ENCODE peak calls at places on chromosome 16, in four cellular contexts. P is DMS53; I is NCI-H2029 treated with DMSO at 0.1 percent for 48 hours; B is stimulated activated CD8-positive, alpha-beta memory T cell treated with anti-CD3 and anti-CD28 coated beads, Interleukin-15, amount 100 ng/mL, for 4 hours. J is an unnamed sample.

GRCh38 chr16:14399397-14400284 is 230.4 kb downstream of the PARN start:
- DNase-seq in B (no peak), P (peak), I (no peak), J (no peak)

GRCh38 chr16:12239226-12239625 is 262.7 kb downstream of the SNX29 start:
- DNase-seq in I (peak), P (peak), B (no peak), J (no peak)

GRCh38 chr16:6146874-6147425 is 1049.4 kb upstream of the EEF2KMT start:
- DNase-seq in P (no peak), I (no peak), B (no peak), J (no peak)

GRCh38 chr16:83329466-83329865 is 478.3 kb upstream of the HSBP1 start:
- DNase-seq in P (no peak), I (no peak), B (no peak), J (no peak)

GRCh38 chr16:405548-406506 is 4.1 kb downstream of the DECR2 start:
- DNase-seq in I (no peak), P (no peak), B (no peak), J (no peak)

GRCh38 chr16:47460755-47461597 is at the start of the genes ITFG1 and PHKB:
- DNase-seq in B (peak), P (peak), I (peak), J (peak)

GRCh38 chr16:9797306-9797705 is 384.9 kb downstream of the GRIN2A start:
- DNase-seq in P (peak), B (no peak), I (peak), J (no peak)

GRCh38 chr16:68892214-68892613 is 48.9 kb downstream of the TANGO6 start:
- DNase-seq in I (no peak), P (no peak), B (no peak), J (no peak)

GRCh38 chr16:68524069-68524820 is 14.8 kb upstream of the ZFP90 start:
- DNase-seq in I (no peak), B (no peak), P (no peak), J (no peak)

GRCh38 chr16:88871349-88871702 is 4.9 kb upstream of the PABPN1L start:
- DNase-seq in B (no peak), I (no peak), P (no peak), J (no peak)

GRCh38 chr16:53099318-53100130 is 44.7 kb downstream of the CHD9 start:
- DNase-seq in P (peak), B (peak), I (peak), J (peak)

GRCh38 chr16:88928405-88929375 is 48.3 kb downstream of the CBFA2T3 start:
- DNase-seq in I (no peak), P (peak), B (no peak), J (peak)

GRCh38 chr16:24336491-24336890 is 80.4 kb downstream of the CACNG3 start:
- DNase-seq in I (no peak), B (no peak), P (no peak), J (no peak)

GRCh38 chr16:19384656-19385055 is 33.0 kb upstream of the TMC5 start:
- DNase-seq in P (peak), B (no peak), I (peak), J (peak)

GRCh38 chr16:82231021-82231787 is 61.2 kb upstream of the MPHOSPH6 start:
- DNase-seq in I (no peak), B (no peak), P (no peak), J (no peak)

GRCh38 chr16:76345093-76345735 is 68.0 kb downstream of the CNTNAP4 start:
- DNase-seq in B (no peak), I (peak), P (no peak), J (no peak)

GRCh38 chr16:68644715-68645493 is at the start of gene CDH3:
- DNase-seq in I (no peak), B (no peak), P (peak), J (peak)

GRCh38 chr16:27642753-27643152 is 92.8 kb downstream of the KATNIP start:
- DNase-seq in I (no peak), P (peak), B (no peak), J (no peak)

GRCh38 chr16:17474572-17474971 is 3.8 kb upstream of the XYLT1 start:
- DNase-seq in B (no peak), I (no peak), P (no peak), J (no peak)

GRCh38 chr16:11563493-11564040 is 23.2 kb downstream of the LITAF start:
- DNase-seq in P (no peak), B (no peak), I (no peak), J (no peak)

GRCh38 chr16:27319257-27319965 is 5.6 kb downstream of the IL4R start:
- DNase-seq in B (no peak), P (no peak), I (no peak), J (no peak)

GRCh38 chr16:70453891-70454220 is 539 bp upstream of the FCSK start:
- DNase-seq in B (no peak), P (no peak), I (no peak), J (no peak)

GRCh38 chr16:24088011-24088410 is 168.1 kb upstream of the CACNG3 start:
- DNase-seq in P (no peak), I (no peak), B (no peak), J (no peak)

GRCh38 chr16:58499615-58500328 is at the start of gene NDRG4:
- DNase-seq in B (no peak), P (peak), I (no peak), J (peak)

GRCh38 chr16:17802566-17802965 is 331.8 kb upstream of the XYLT1 start:
- DNase-seq in I (no peak), B (no peak), P (no peak), J (no peak)

GRCh38 chr16:46746821-46747776 is 1.0 kb downstream of the MYLK3 start:
- DNase-seq in B (no peak), P (no peak), I (no peak), J (no peak)

GRCh38 chr16:25707982-25708583 is 16.3 kb downstream of the HS3ST4 start:
- DNase-seq in P (peak), I (no peak), B (no peak), J (no peak)

GRCh38 chr16:12646490-12647274 is 157.0 kb downstream of the CPPED1 start:
- DNase-seq in P (no peak), I (peak), B (no peak), J (no peak)

GRCh38 chr16:15952265-15952711 is 2.9 kb downstream of the ABCC1 start:
- DNase-seq in I (no peak), P (no peak), B (no peak), J (no peak)

GRCh38 chr16:84484579-84485254 is 19.7 kb downstream of the MEAK7 start:
- DNase-seq in P (peak), B (no peak), I (no peak), J (no peak)

GRCh38 chr16:60214321-60214720 is 1480.2 kb upstream of the GOT2 start:
- DNase-seq in I (no peak), B (no peak), P (no peak), J (no peak)

GRCh38 chr16:2471016-2471652 is at the start of gene NTN3:
- DNase-seq in B (no peak), I (no peak), P (peak), J (peak)

GRCh38 chr16:4272114-4272954 is 489 bp downstream of the TFAP4 start:
- DNase-seq in I (no peak), P (peak), B (no peak), J (peak)

GRCh38 chr16:50602531-50603205 is 54.5 kb downstream of the NKD1 start:
- DNase-seq in I (peak), B (no peak), P (no peak), J (no peak)

GRCh38 chr16:71707199-71707598 is 17.3 kb downstream of the PHLPP2 start:
- DNase-seq in P (no peak), I (no peak), B (no peak), J (no peak)

GRCh38 chr16:66919569-66920472 is 1.1 kb upstream of the CDH16 start:
- DNase-seq in B (no peak), I (no peak), P (no peak), J (no peak)

GRCh38 chr16:3214904-3215600 is 19.9 kb downstream of the ZNF200 start:
- DNase-seq in B (no peak), P (no peak), I (no peak), J (no peak)

J was measured in NCI-H1105 treated with DMSO at 0.1 percent for 48 hours.